ENCODE peak calls at places on chromosome 4, in six cellular contexts. F is foreskin keratinocyte; L is SW480; G is HAP-1; J is effector CD4-positive, alpha-beta T cell; H is LoVo. N is an unnamed sample.

GRCh38 chr4:3320361-3321023 is 27.7 kb downstream of the RGS12 start:
- DNase-seq in F (no peak), L (no peak), G (no peak), J (no peak), H (no peak), N (no peak)

GRCh38 chr4:79298484-79298883 is 27.4 kb downstream of the NAA11 start:
- DNase-seq in F (no peak), L (peak; percentile 8), G (no peak), J (no peak), H (no peak), N (no peak)

GRCh38 chr4:26081795-26082498 is 167.9 kb downstream of the SMIM20 start:
- DNase-seq in F (no peak), L (peak; percentile 54), G (peak; percentile 66), J (no peak), H (peak; percentile 51), N (no peak)

GRCh38 chr4:121817006-121817405 is 6.7 kb downstream of the CCNA2 start:
- DNase-seq in F (no peak), L (no peak), G (no peak), J (no peak), H (no peak), N (no peak)

GRCh38 chr4:76589872-76590846 is 155.1 kb downstream of the SHROOM3 start:
- DNase-seq in F (no peak), L (peak; percentile 82), G (peak; percentile 92), J (no peak), H (peak; percentile 83), N (peak; percentile 81)

GRCh38 chr4:24476209-24476781 is 108.1 kb downstream of the DHX15 start:
- DNase-seq in F (no peak), L (peak; percentile 14), G (peak; percentile 38), J (no peak), H (peak; percentile 29), N (no peak)

GRCh38 chr4:147648656-147649055 is 31.5 kb downstream of the TMEM184C start:
- DNase-seq in F (no peak), L (no peak), G (no peak), J (no peak), H (no peak), N (no peak)

GRCh38 chr4:89773793-89774192 is 63.2 kb downstream of the SNCA start:
- DNase-seq in F (no peak), L (no peak), G (no peak), J (no peak), H (no peak), N (no peak)

GRCh38 chr4:8641256-8641655 is 48.7 kb downstream of the CPZ start:
- DNase-seq in F (no peak), L (no peak), G (no peak), J (no peak), H (no peak), N (peak; percentile 41)

GRCh38 chr4:147916351-147916750 is 184.5 kb downstream of the ARHGAP10 start:
- DNase-seq in F (no peak), L (no peak), G (no peak), J (no peak), H (no peak), N (no peak)

GRCh38 chr4:185730387-185730786 is 81.6 kb downstream of the SORBS2 start:
- DNase-seq in F (no peak), L (no peak), G (no peak), J (no peak), H (no peak), N (no peak)

GRCh38 chr4:6272863-6273660 is 3.4 kb downstream of the WFS1 start:
- DNase-seq in F (peak; percentile 58), L (peak; percentile 64), G (no peak), J (no peak), H (no peak), N (peak; percentile 70)

GRCh38 chr4:1766336-1767057 is 26.6 kb upstream of the FGFR3 start:
- DNase-seq in F (no peak), L (peak; percentile 58), G (no peak), J (no peak), H (no peak), N (no peak)

GRCh38 chr4:183517781-183518180 is 12.9 kb downstream of the ING2 start:
- DNase-seq in F (no peak), L (no peak), G (no peak), J (no peak), H (no peak), N (no peak)

GRCh38 chr4:158259955-158260575 is 49.8 kb downstream of the TMEM144 start:
- DNase-seq in F (no peak), L (peak; percentile 6), G (peak; percentile 55), J (no peak), H (peak; percentile 42), N (no peak)

GRCh38 chr4:155906554-155907247 is 3.2 kb downstream of the TDO2 start:
- DNase-seq in F (peak; percentile 20), L (no peak), G (peak; percentile 93), J (no peak), H (peak; percentile 48), N (no peak)

GRCh38 chr4:122759639-122760310 is 27.3 kb downstream of the BBS12 start:
- DNase-seq in F (no peak), L (no peak), G (no peak), J (no peak), H (no peak), N (no peak)

GRCh38 chr4:186587416-186588018 is 32.1 kb upstream of the MTNR1A start:
- DNase-seq in F (no peak), L (peak; percentile 14), G (peak; percentile 34), J (peak; percentile 49), H (peak; percentile 41), N (peak; percentile 68)

GRCh38 chr4:156766846-156767245 is 204.8 kb downstream of the PDGFC start:
- DNase-seq in F (no peak), L (no peak), G (no peak), J (no peak), H (no peak), N (no peak)

GRCh38 chr4:1278336-1278670 is 11.4 kb upstream of the MAEA start:
- DNase-seq in F (no peak), L (peak; percentile 22), G (no peak), J (no peak), H (peak; percentile 25), N (no peak)

GRCh38 chr4:124722069-124722468 is 9.5 kb upstream of the ANKRD50 start:
- DNase-seq in F (no peak), L (no peak), G (no peak), J (no peak), H (no peak), N (no peak)

GRCh38 chr4:125689839-125690238 is 375.1 kb downstream of the FAT4 start:
- DNase-seq in F (no peak), L (no peak), G (no peak), J (no peak), H (no peak), N (no peak)